ENCODE peak calls at places on chromosomes 11 and 22, in five cellular contexts. H, C, M, R and V are unnamed samples.

GRCh38 chr11:117042689-117043088 is 55.5 kb downstream of the SIK3 start:
- DNase-seq in H (no peak), C (no peak), M (no peak), R (no peak), V (no peak)

GRCh38 chr22:28774378-28774777 is 1.9 kb downstream of the CCDC117 start:
- DNase-seq in H (no peak), C (no peak), M (no peak), R (no peak), V (no peak)

GRCh38 chr11:65569164-65569972 is 909 bp upstream of the ZNRD2 start:
- DNase-seq in H (no peak), C (no peak), M (no peak), R (no peak), V (no peak)

GRCh38 chr11:14812776-14813175 is 79.3 kb downstream of the CYP2R1 start:
- DNase-seq in H (no peak), C (no peak), M (no peak), R (no peak), V (no peak)

GRCh38 chr11:110720646-110721283 is 8.5 kb upstream of the ARHGAP20 start:
- DNase-seq in H (no peak), C (no peak), M (no peak), R (no peak), V (no peak)

GRCh38 chr11:61969838-61970452 is 2.5 kb upstream of the FTH1 start:
- DNase-seq in H (no peak), C (no peak), M (no peak), R (peak; percentile 86), V (no peak)

GRCh38 chr11:13333456-13333957 is 55.9 kb downstream of the BMAL1 start:
- DNase-seq in H (peak; percentile 18), C (no peak), M (peak; percentile 54), R (no peak), V (peak; percentile 77)

GRCh38 chr22:23177197-23177596 is 3.1 kb upstream of the BCR start:
- DNase-seq in H (no peak), C (no peak), M (no peak), R (no peak), V (no peak)

GRCh38 chr22:22999473-22999872 is 70.8 kb upstream of the GNAZ start:
- DNase-seq in H (no peak), C (no peak), M (no peak), R (no peak), V (no peak)

GRCh38 chr22:44870021-44870420 is 117.6 kb downstream of the ARHGAP8 start:
- DNase-seq in H (no peak), C (no peak), M (no peak), R (no peak), V (peak; percentile 19)

GRCh38 chr22:24741357-24741756 is 33.2 kb downstream of the PIWIL3 start:
- DNase-seq in H (no peak), C (no peak), M (no peak), R (no peak), V (no peak)

GRCh38 chr11:720642-721346 is 14.8 kb downstream of the EPS8L2 start:
- DNase-seq in H (no peak), C (no peak), M (peak; percentile 59), R (no peak), V (no peak)

GRCh38 chr22:23110190-23110921 is 31.4 kb downstream of the RSPH14 start:
- DNase-seq in H (no peak), C (no peak), M (no peak), R (peak; percentile 39), V (no peak)

GRCh38 chr22:49102367-49102766 is 725.3 kb downstream of the BRD1 start:
- DNase-seq in H (no peak), C (peak; percentile 38), M (no peak), R (no peak), V (no peak)

GRCh38 chr11:19777342-19778102 is 64.9 kb downstream of the NAV2 start:
- DNase-seq in H (peak; percentile 13), C (no peak), M (no peak), R (peak; percentile 82), V (no peak)

GRCh38 chr11:61955416-61956135 is 5.4 kb downstream of the BEST1 start:
- DNase-seq in H (no peak), C (no peak), M (no peak), R (peak; percentile 9), V (no peak)

GRCh38 chr11:102849319-102849718 is 5.9 kb upstream of the MMP3 start:
- DNase-seq in H (no peak), C (no peak), M (no peak), R (no peak), V (no peak)

GRCh38 chr11:122253541-122254317 is 137.7 kb upstream of the BLID start:
- DNase-seq in H (no peak), C (no peak), M (no peak), R (no peak), V (no peak)

GRCh38 chr11:27228891-27229290 is 134.1 kb downstream of the CCDC34 start:
- DNase-seq in H (no peak), C (no peak), M (no peak), R (no peak), V (no peak)

GRCh38 chr11:126115820-126116319 is 53.2 kb upstream of the CDON start:
- DNase-seq in H (peak; percentile 93), C (peak; percentile 92), M (peak; percentile 85), R (peak; percentile 94), V (peak; percentile 7)

GRCh38 chr11:125974284-125974683 is 28.4 kb downstream of the VSIG10L2 start:
- DNase-seq in H (no peak), C (no peak), M (no peak), R (no peak), V (no peak)

GRCh38 chr11:13016415-13016814 is 7.3 kb downstream of the RASSF10 start:
- DNase-seq in H (no peak), C (no peak), M (no peak), R (peak; percentile 37), V (peak; percentile 13)

GRCh38 chr11:40029406-40029805 is 1430.0 kb downstream of the LRRC4C start:
- DNase-seq in H (no peak), C (no peak), M (peak; percentile 32), R (no peak), V (no peak)

GRCh38 chr11:67099841-67100324 is 19.2 kb upstream of the KDM2A start:
- DNase-seq in H (no peak), C (no peak), M (no peak), R (no peak), V (no peak)

GRCh38 chr11:12901874-12902481 is 107.1 kb upstream of the RASSF10 start:
- DNase-seq in H (no peak), C (no peak), M (no peak), R (no peak), V (no peak)

GRCh38 chr11:74646964-74647363 is 54.6 kb downstream of the POLD3 start:
- DNase-seq in H (no peak), C (no peak), M (no peak), R (no peak), V (no peak)

GRCh38 chr11:72280726-72281315 is 36.8 kb upstream of the PHOX2A start:
- DNase-seq in H (no peak), C (no peak), M (no peak), R (no peak), V (no peak)

GRCh38 chr11:121210445-121210970 is 82.1 kb upstream of the SC5D start:
- DNase-seq in H (no peak), C (no peak), M (no peak), R (no peak), V (no peak)

GRCh38 chr11:120273432-120273831 is 33.5 kb downstream of the POU2F3 start:
- DNase-seq in H (no peak), C (no peak), M (no peak), R (no peak), V (no peak)

GRCh38 chr11:67673902-67674301 is 521 bp downstream of the ALDH3B2 start:
- DNase-seq in H (no peak), C (no peak), M (no peak), R (no peak), V (no peak)

GRCh38 chr11:201936-202335 is 5.3 kb downstream of the BET1L start:
- DNase-seq in H (no peak), C (no peak), M (peak; percentile 21), R (no peak), V (no peak)

DNA sequence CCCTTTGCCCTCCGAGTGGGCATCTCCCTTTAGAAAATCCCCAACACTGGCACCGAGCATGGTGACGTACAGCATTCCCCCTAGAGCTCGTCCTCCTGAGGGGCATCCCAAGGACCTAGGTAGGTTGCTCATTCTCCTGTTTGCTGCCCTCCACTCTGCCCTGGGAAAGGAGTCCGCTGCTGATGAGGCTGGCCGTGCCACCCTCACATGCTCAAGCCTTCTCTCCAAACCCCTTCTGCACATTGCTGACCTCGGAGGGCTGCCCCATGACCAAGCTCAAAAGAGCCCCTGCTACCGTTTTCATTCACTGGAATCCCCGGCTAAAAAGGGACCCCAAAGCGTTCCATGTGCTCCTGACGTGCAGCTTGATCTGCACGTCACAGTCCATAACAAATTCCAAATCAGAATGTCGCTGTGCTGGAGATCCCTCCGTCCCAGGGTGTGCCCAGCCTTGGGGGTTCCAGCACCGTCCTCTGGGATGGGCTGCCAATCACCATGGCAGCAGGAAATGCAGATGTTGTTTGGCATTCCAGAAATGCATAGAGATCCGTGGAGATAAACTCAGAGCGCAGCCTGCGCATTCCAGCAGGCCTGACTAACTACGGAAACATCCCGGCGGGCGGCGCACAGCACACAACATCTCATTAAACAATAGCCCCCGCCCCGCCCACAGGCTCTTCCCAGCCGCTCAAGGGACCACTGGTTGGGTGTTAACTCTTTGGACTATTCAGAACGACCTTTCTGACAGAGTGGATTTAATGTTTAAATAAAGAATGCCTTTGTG is 26.3 kb upstream of the GNB1L start:
- DNase-seq in H (peak; percentile 96), C (peak; percentile 74), M (no peak), R (peak; percentile 96), V (peak; percentile 41)
- TF ChIP-seq POLR2AphosphoS5 in H (no peak), C (no peak), M (peak; percentile 37), R (peak; percentile 99), V (no peak)

GRCh38 chr22:39517470-39517869 is 2.9 kb upstream of the ATF4 start:
- DNase-seq in H (no peak), C (no peak), M (no peak), R (no peak), V (no peak)
- TF ChIP-seq POLR2AphosphoS5 in H (peak; percentile 11), C (no peak), M (no peak), R (no peak), V (no peak)

GRCh38 chr11:21343204-21343603 is 673.8 kb downstream of the NELL1 start:
- DNase-seq in H (no peak), C (no peak), M (no peak), R (no peak), V (no peak)
- TF ChIP-seq POLR2AphosphoS5 in H (no peak), C (no peak), M (no peak), R (no peak), V (no peak)

DNA sequence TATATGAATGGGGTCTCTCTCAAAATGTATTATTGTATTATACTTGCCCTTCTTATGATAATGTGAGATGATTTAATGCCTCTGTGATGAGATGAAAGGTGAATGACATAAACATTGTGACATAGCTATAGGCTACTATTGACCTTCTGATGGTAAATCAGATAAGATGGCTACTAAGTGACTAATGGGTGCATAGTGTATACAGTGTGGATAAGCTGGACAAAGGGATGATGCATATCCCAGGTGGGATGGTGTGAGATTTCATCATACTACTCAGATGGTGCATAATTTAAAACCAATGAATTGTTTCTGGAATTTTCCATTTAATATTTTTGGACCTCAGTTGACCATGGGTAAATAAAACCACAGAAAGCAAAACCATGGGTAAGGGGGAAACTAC is 243.5 kb downstream of the SBF2 start:
- DNase-seq in H (peak; percentile 91), C (no peak), M (no peak), R (peak; percentile 19), V (no peak)
- TF ChIP-seq POLR2AphosphoS5 in H (no peak), C (no peak), M (no peak), R (no peak), V (no peak)